ENCODE peak calls at places on chromosome 21, in eight cellular contexts. One of them, this sample, is unnamed.

GRCh38 chr21:29654855-29655254 is 284.9 kb downstream of the GRIK1 start:
- DNase-seq in PC-3: no peak
- DNase-seq in cardiac muscle cell: no peak
- DNase-seq in GM18507: no peak
- DNase-seq in EL: no peak
- DNase-seq in stimulated activated CD4-positive, alpha-beta T cell treated with anti-CD3 and anti-CD28 coated beads, Interleukin-12 subunit alpha, Interleukin-12 subunit beta, amount 100 ng/mL, for 24 hours: no peak
- DNase-seq in hippocampal formation: no peak
- DNase-seq in mucosa of gallbladder: no peak
- DNase-seq in this sample: no peak

GRCh38 chr21:25560151-25560783 is 47.0 kb downstream of the MRPL39 start:
- DNase-seq in cardiac muscle cell: no peak
- DNase-seq in PC-3: peak
- DNase-seq in stimulated activated CD4-positive, alpha-beta T cell treated with anti-CD3 and anti-CD28 coated beads, Interleukin-12 subunit alpha, Interleukin-12 subunit beta, amount 100 ng/mL, for 24 hours: no peak
- DNase-seq in EL: peak
- DNase-seq in mucosa of gallbladder: no peak
- DNase-seq in GM18507: no peak
- DNase-seq in hippocampal formation: no peak
- DNase-seq in this sample: no peak

GRCh38 chr21:25898671-25899070 is 163.9 kb downstream of the GABPA start:
- DNase-seq in PC-3: no peak
- DNase-seq in GM18507: no peak
- DNase-seq in mucosa of gallbladder: no peak
- DNase-seq in hippocampal formation: no peak
- DNase-seq in EL: peak
- DNase-seq in cardiac muscle cell: no peak
- DNase-seq in stimulated activated CD4-positive, alpha-beta T cell treated with anti-CD3 and anti-CD28 coated beads, Interleukin-12 subunit alpha, Interleukin-12 subunit beta, amount 100 ng/mL, for 24 hours: no peak
- DNase-seq in this sample: no peak

GRCh38 chr21:39055167-39055767 is 128.0 kb downstream of the PSMG1 start:
- DNase-seq in EL: no peak
- DNase-seq in stimulated activated CD4-positive, alpha-beta T cell treated with anti-CD3 and anti-CD28 coated beads, Interleukin-12 subunit alpha, Interleukin-12 subunit beta, amount 100 ng/mL, for 24 hours: no peak
- DNase-seq in mucosa of gallbladder: no peak
- DNase-seq in cardiac muscle cell: no peak
- DNase-seq in PC-3: no peak
- DNase-seq in hippocampal formation: no peak
- DNase-seq in GM18507: no peak
- DNase-seq in this sample: no peak

GRCh38 chr21:43208561-43209332 is 39.9 kb downstream of the CRYAA start:
- DNase-seq in hippocampal formation: no peak
- DNase-seq in mucosa of gallbladder: no peak
- DNase-seq in GM18507: no peak
- DNase-seq in stimulated activated CD4-positive, alpha-beta T cell treated with anti-CD3 and anti-CD28 coated beads, Interleukin-12 subunit alpha, Interleukin-12 subunit beta, amount 100 ng/mL, for 24 hours: no peak
- DNase-seq in cardiac muscle cell: no peak
- DNase-seq in EL: no peak
- DNase-seq in PC-3: no peak
- DNase-seq in this sample: no peak

GRCh38 chr21:28857720-28858119 is 135.0 kb downstream of the LTN1 start:
- DNase-seq in GM18507: no peak
- DNase-seq in PC-3: no peak
- DNase-seq in hippocampal formation: no peak
- DNase-seq in cardiac muscle cell: no peak
- DNase-seq in stimulated activated CD4-positive, alpha-beta T cell treated with anti-CD3 and anti-CD28 coated beads, Interleukin-12 subunit alpha, Interleukin-12 subunit beta, amount 100 ng/mL, for 24 hours: no peak
- DNase-seq in mucosa of gallbladder: no peak
- DNase-seq in EL: no peak
- DNase-seq in this sample: no peak

GRCh38 chr21:36072453-36073167 is 2.8 kb downstream of the CBR1 start:
- DNase-seq in stimulated activated CD4-positive, alpha-beta T cell treated with anti-CD3 and anti-CD28 coated beads, Interleukin-12 subunit alpha, Interleukin-12 subunit beta, amount 100 ng/mL, for 24 hours: no peak
- DNase-seq in hippocampal formation: no peak
- DNase-seq in mucosa of gallbladder: no peak
- DNase-seq in GM18507: no peak
- DNase-seq in cardiac muscle cell: no peak
- DNase-seq in PC-3: no peak
- DNase-seq in EL: no peak
- DNase-seq in this sample: no peak

GRCh38 chr21:28991861-28992525 is 684 bp downstream of the LTN1 start:
- DNase-seq in PC-3: no peak
- DNase-seq in EL: peak
- DNase-seq in cardiac muscle cell: peak
- DNase-seq in stimulated activated CD4-positive, alpha-beta T cell treated with anti-CD3 and anti-CD28 coated beads, Interleukin-12 subunit alpha, Interleukin-12 subunit beta, amount 100 ng/mL, for 24 hours: no peak
- DNase-seq in hippocampal formation: no peak
- DNase-seq in mucosa of gallbladder: no peak
- DNase-seq in GM18507: no peak
- DNase-seq in this sample: no peak

GRCh38 chr21:37166733-37167132 is 93.7 kb downstream of the TTC3 start:
- DNase-seq in GM18507: no peak
- DNase-seq in PC-3: peak
- DNase-seq in EL: peak
- DNase-seq in stimulated activated CD4-positive, alpha-beta T cell treated with anti-CD3 and anti-CD28 coated beads, Interleukin-12 subunit alpha, Interleukin-12 subunit beta, amount 100 ng/mL, for 24 hours: no peak
- DNase-seq in hippocampal formation: no peak
- DNase-seq in cardiac muscle cell: peak
- DNase-seq in mucosa of gallbladder: no peak
- DNase-seq in this sample: no peak

GRCh38 chr21:46108827-46109226 is 10.9 kb downstream of the COL6A2 start:
- DNase-seq in cardiac muscle cell: no peak
- DNase-seq in hippocampal formation: no peak
- DNase-seq in stimulated activated CD4-positive, alpha-beta T cell treated with anti-CD3 and anti-CD28 coated beads, Interleukin-12 subunit alpha, Interleukin-12 subunit beta, amount 100 ng/mL, for 24 hours: no peak
- DNase-seq in mucosa of gallbladder: no peak
- DNase-seq in EL: no peak
- DNase-seq in PC-3: no peak
- DNase-seq in GM18507: no peak
- DNase-seq in this sample: no peak

GRCh38 chr21:43347461-43347860 is 79.5 kb downstream of the SIK1 start:
- DNase-seq in PC-3: no peak
- DNase-seq in stimulated activated CD4-positive, alpha-beta T cell treated with anti-CD3 and anti-CD28 coated beads, Interleukin-12 subunit alpha, Interleukin-12 subunit beta, amount 100 ng/mL, for 24 hours: no peak
- DNase-seq in cardiac muscle cell: no peak
- DNase-seq in GM18507: no peak
- DNase-seq in EL: no peak
- DNase-seq in hippocampal formation: no peak
- DNase-seq in mucosa of gallbladder: no peak
- DNase-seq in this sample: no peak

GRCh38 chr21:26909972-26910371 is 56.9 kb downstream of the ADAMTS5 start:
- DNase-seq in GM18507: no peak
- DNase-seq in PC-3: peak
- DNase-seq in hippocampal formation: no peak
- DNase-seq in stimulated activated CD4-positive, alpha-beta T cell treated with anti-CD3 and anti-CD28 coated beads, Interleukin-12 subunit alpha, Interleukin-12 subunit beta, amount 100 ng/mL, for 24 hours: no peak
- DNase-seq in cardiac muscle cell: peak
- DNase-seq in EL: peak
- DNase-seq in mucosa of gallbladder: no peak
- DNase-seq in this sample: no peak

GRCh38 chr21:30227128-30227527 is 11.2 kb upstream of the CLDN8 start:
- DNase-seq in hippocampal formation: no peak
- DNase-seq in GM18507: no peak
- DNase-seq in cardiac muscle cell: no peak
- DNase-seq in stimulated activated CD4-positive, alpha-beta T cell treated with anti-CD3 and anti-CD28 coated beads, Interleukin-12 subunit alpha, Interleukin-12 subunit beta, amount 100 ng/mL, for 24 hours: no peak
- DNase-seq in EL: no peak
- DNase-seq in mucosa of gallbladder: no peak
- DNase-seq in PC-3: no peak
- DNase-seq in this sample: no peak

GRCh38 chr21:43827015-43827611 is 37.7 kb downstream of the RRP1 start:
- DNase-seq in mucosa of gallbladder: no peak
- DNase-seq in EL: peak
- DNase-seq in GM18507: no peak
- DNase-seq in PC-3: peak
- DNase-seq in stimulated activated CD4-positive, alpha-beta T cell treated with anti-CD3 and anti-CD28 coated beads, Interleukin-12 subunit alpha, Interleukin-12 subunit beta, amount 100 ng/mL, for 24 hours: no peak
- DNase-seq in cardiac muscle cell: no peak
- DNase-seq in hippocampal formation: no peak
- DNase-seq in this sample: peak

GRCh38 chr21:14243877-14244276 is 27.9 kb downstream of the RBM11 start:
- DNase-seq in PC-3: no peak
- DNase-seq in GM18507: no peak
- DNase-seq in hippocampal formation: no peak
- DNase-seq in EL: no peak
- DNase-seq in cardiac muscle cell: no peak
- DNase-seq in mucosa of gallbladder: no peak
- DNase-seq in stimulated activated CD4-positive, alpha-beta T cell treated with anti-CD3 and anti-CD28 coated beads, Interleukin-12 subunit alpha, Interleukin-12 subunit beta, amount 100 ng/mL, for 24 hours: no peak
- DNase-seq in this sample: no peak

GRCh38 chr21:17921579-17922530 is 102.7 kb upstream of the C21orf91 start:
- DNase-seq in cardiac muscle cell: no peak
- DNase-seq in EL: peak
- DNase-seq in GM18507: no peak
- DNase-seq in hippocampal formation: no peak
- DNase-seq in mucosa of gallbladder: no peak
- DNase-seq in PC-3: peak
- DNase-seq in stimulated activated CD4-positive, alpha-beta T cell treated with anti-CD3 and anti-CD28 coated beads, Interleukin-12 subunit alpha, Interleukin-12 subunit beta, amount 100 ng/mL, for 24 hours: no peak
- DNase-seq in this sample: peak

GRCh38 chr21:28959367-28960099 is 33.1 kb downstream of the LTN1 start:
- DNase-seq in GM18507: no peak
- DNase-seq in cardiac muscle cell: no peak
- DNase-seq in EL: peak
- DNase-seq in PC-3: peak
- DNase-seq in mucosa of gallbladder: no peak
- DNase-seq in hippocampal formation: no peak
- DNase-seq in stimulated activated CD4-positive, alpha-beta T cell treated with anti-CD3 and anti-CD28 coated beads, Interleukin-12 subunit alpha, Interleukin-12 subunit beta, amount 100 ng/mL, for 24 hours: no peak
- DNase-seq in this sample: no peak

This sample was measured in GM04504.